ENCODE peak calls at places on chromosomes 5 and 9, in six cellular contexts. One of them, this sample, is unnamed. For H3K36me3, the result is how much of the 10 kb centered on the place peaks cover.

GRCh38 chr5:1140188-1140817 is 28.4 kb upstream of the SLC12A7 start:
- DNase-seq in CD8-positive, alpha-beta T cell: peak
- DNase-seq in SJCRH30: peak
- DNase-seq in HCT116: peak
- DNase-seq in right lobe of liver: peak
- DNase-seq in ovary: peak
- DNase-seq in this sample: no peak

GRCh38 chr9:70093944-70094343 is 50.3 kb downstream of the MAMDC2 start:
- DNase-seq in CD8-positive, alpha-beta T cell: no peak
- DNase-seq in SJCRH30: peak
- DNase-seq in HCT116: no peak
- DNase-seq in right lobe of liver: no peak
- DNase-seq in ovary: no peak
- DNase-seq in this sample: no peak

GRCh38 chr9:133640160-133640559 is 4.0 kb downstream of the DBH start:
- DNase-seq in CD8-positive, alpha-beta T cell: no peak
- DNase-seq in SJCRH30: no peak
- DNase-seq in HCT116: no peak
- DNase-seq in right lobe of liver: peak
- DNase-seq in ovary: no peak
- DNase-seq in this sample: no peak

GRCh38 chr9:91384954-91385353 is 23.2 kb upstream of the AUH start:
- DNase-seq in CD8-positive, alpha-beta T cell: no peak
- DNase-seq in SJCRH30: no peak
- DNase-seq in HCT116: no peak
- DNase-seq in right lobe of liver: no peak
- DNase-seq in ovary: no peak
- DNase-seq in this sample: no peak

GRCh38 chr9:93089481-93089991 is 6.5 kb upstream of the CARD19 start:
- DNase-seq in CD8-positive, alpha-beta T cell: no peak
- DNase-seq in SJCRH30: no peak
- DNase-seq in HCT116: no peak
- DNase-seq in right lobe of liver: peak
- DNase-seq in ovary: peak
- DNase-seq in this sample: no peak

GRCh38 chr5:53126514-53126913 is 17.0 kb upstream of the MOCS2 start:
- DNase-seq in CD8-positive, alpha-beta T cell: no peak
- DNase-seq in SJCRH30: no peak
- DNase-seq in HCT116: no peak
- DNase-seq in right lobe of liver: no peak
- DNase-seq in ovary: no peak
- DNase-seq in this sample: no peak

GRCh38 chr5:177131352-177131710 is 2.2 kb upstream of the NSD1 start:
- DNase-seq in CD8-positive, alpha-beta T cell: no peak
- DNase-seq in SJCRH30: no peak
- DNase-seq in HCT116: no peak
- DNase-seq in right lobe of liver: no peak
- DNase-seq in ovary: peak
- DNase-seq in this sample: no peak

GRCh38 chr5:97979740-97980139 is 793.7 kb upstream of the RGMB start:
- DNase-seq in CD8-positive, alpha-beta T cell: no peak
- DNase-seq in SJCRH30: no peak
- DNase-seq in HCT116: no peak
- DNase-seq in right lobe of liver: no peak
- DNase-seq in ovary: no peak
- DNase-seq in this sample: no peak

GRCh38 chr5:34474573-34475021 is 181.5 kb upstream of the RAI14 start:
- DNase-seq in CD8-positive, alpha-beta T cell: no peak
- DNase-seq in SJCRH30: no peak
- DNase-seq in HCT116: peak
- DNase-seq in right lobe of liver: no peak
- DNase-seq in ovary: no peak
- DNase-seq in this sample: no peak

GRCh38 chr5:42806004-42806700 is 5.5 kb downstream of the SELENOP start:
- DNase-seq in CD8-positive, alpha-beta T cell: no peak
- DNase-seq in SJCRH30: no peak
- DNase-seq in HCT116: no peak
- DNase-seq in right lobe of liver: no peak
- DNase-seq in ovary: no peak
- DNase-seq in this sample: no peak

GRCh38 chr9:5708414-5708813 is 79.5 kb downstream of the RIC1 start:
- DNase-seq in CD8-positive, alpha-beta T cell: no peak
- DNase-seq in SJCRH30: no peak
- DNase-seq in HCT116: no peak
- DNase-seq in right lobe of liver: no peak
- DNase-seq in ovary: no peak
- DNase-seq in this sample: no peak

GRCh38 chr5:112742424-112742823 is 4.7 kb downstream of the APC start:
- DNase-seq in CD8-positive, alpha-beta T cell: no peak
- DNase-seq in SJCRH30: peak
- DNase-seq in HCT116: no peak
- DNase-seq in right lobe of liver: no peak
- DNase-seq in ovary: no peak
- DNase-seq in this sample: no peak

GRCh38 chr9:136792321-136793062 is 1.3 kb downstream of the TMEM141 start:
- DNase-seq in CD8-positive, alpha-beta T cell: no peak
- DNase-seq in SJCRH30: no peak
- DNase-seq in HCT116: no peak
- DNase-seq in right lobe of liver: peak
- DNase-seq in ovary: peak
- DNase-seq in this sample: no peak

GRCh38 chr9:79572891-79573696 is 1.3 kb downstream of the TLE4 start:
- DNase-seq in CD8-positive, alpha-beta T cell: peak
- DNase-seq in SJCRH30: peak
- DNase-seq in HCT116: no peak
- DNase-seq in right lobe of liver: peak
- DNase-seq in ovary: peak
- DNase-seq in this sample: no peak

GRCh38 chr5:33235824-33236223 is 204.9 kb upstream of the TARS1 start:
- DNase-seq in CD8-positive, alpha-beta T cell: no peak
- DNase-seq in SJCRH30: no peak
- DNase-seq in HCT116: no peak
- DNase-seq in right lobe of liver: no peak
- DNase-seq in ovary: no peak
- DNase-seq in this sample: no peak

GRCh38 chr5:101390317-101390908 is 487.3 kb upstream of the ST8SIA4 start:
- DNase-seq in CD8-positive, alpha-beta T cell: no peak
- DNase-seq in SJCRH30: peak
- DNase-seq in HCT116: peak
- DNase-seq in right lobe of liver: no peak
- DNase-seq in ovary: no peak
- DNase-seq in this sample: no peak

GRCh38 chr9:9337129-9337528 is 1275.7 kb downstream of the PTPRD start:
- DNase-seq in CD8-positive, alpha-beta T cell: no peak
- DNase-seq in SJCRH30: no peak
- DNase-seq in HCT116: no peak
- DNase-seq in right lobe of liver: no peak
- DNase-seq in ovary: no peak
- DNase-seq in this sample: no peak

GRCh38 chr5:33641722-33642505 is 201.1 kb downstream of the TARS1 start:
- DNase-seq in CD8-positive, alpha-beta T cell: no peak
- DNase-seq in SJCRH30: no peak
- DNase-seq in HCT116: no peak
- DNase-seq in right lobe of liver: no peak
- DNase-seq in ovary: no peak
- DNase-seq in this sample: no peak

GRCh38 chr5:137374110-137374853 is 124.8 kb downstream of the SPOCK1 start:
- DNase-seq in CD8-positive, alpha-beta T cell: no peak
- DNase-seq in SJCRH30: no peak
- DNase-seq in HCT116: no peak
- DNase-seq in right lobe of liver: no peak
- DNase-seq in ovary: no peak
- DNase-seq in this sample: no peak

GRCh38 chr9:38037981-38038306 is 31.1 kb downstream of the SHB start:
- DNase-seq in CD8-positive, alpha-beta T cell: no peak
- DNase-seq in SJCRH30: no peak
- DNase-seq in HCT116: no peak
- DNase-seq in right lobe of liver: no peak
- DNase-seq in ovary: no peak
- DNase-seq in this sample: no peak

GRCh38 chr5:173789031-173789920 is 98.9 kb upstream of the CPEB4 start:
- DNase-seq in CD8-positive, alpha-beta T cell: no peak
- DNase-seq in SJCRH30: peak
- DNase-seq in HCT116: peak
- DNase-seq in right lobe of liver: peak
- DNase-seq in ovary: no peak
- DNase-seq in this sample: no peak

GRCh38 chr5:116037236-116037822 is 5.1 kb downstream of the ARL14EPL start:
- DNase-seq in CD8-positive, alpha-beta T cell: no peak
- DNase-seq in SJCRH30: no peak
- DNase-seq in HCT116: peak
- DNase-seq in right lobe of liver: no peak
- DNase-seq in ovary: no peak
- DNase-seq in this sample: no peak

GRCh38 chr9:134671341-134672113 is 29.9 kb downstream of the COL5A1 start:
- DNase-seq in CD8-positive, alpha-beta T cell: no peak
- DNase-seq in SJCRH30: no peak
- DNase-seq in HCT116: no peak
- DNase-seq in right lobe of liver: no peak
- DNase-seq in ovary: peak
- DNase-seq in this sample: no peak

GRCh38 chr9:129009584-129010141 is 18.5 kb downstream of the SH3GLB2 start:
- DNase-seq in CD8-positive, alpha-beta T cell: no peak
- DNase-seq in SJCRH30: no peak
- DNase-seq in HCT116: no peak
- DNase-seq in right lobe of liver: peak
- DNase-seq in ovary: no peak
- DNase-seq in this sample: no peak
- H3K36me3 ChIP-seq in CD8-positive, alpha-beta T cell: under half
- H3K36me3 ChIP-seq in SJCRH30: under half
- H3K36me3 ChIP-seq in HCT116: under half
- H3K36me3 ChIP-seq in right lobe of liver: under half
- H3K36me3 ChIP-seq in ovary: under half
- H3K36me3 ChIP-seq in this sample: under half

GRCh38 chr5:103918668-103919367 is 356.2 kb upstream of the NUDT12 start:
- DNase-seq in CD8-positive, alpha-beta T cell: no peak
- DNase-seq in SJCRH30: peak
- DNase-seq in HCT116: no peak
- DNase-seq in right lobe of liver: no peak
- DNase-seq in ovary: no peak
- DNase-seq in this sample: no peak
- H3K27ac ChIP-seq in CD8-positive, alpha-beta T cell: no peak
- H3K27ac ChIP-seq in SJCRH30: peak
- H3K27ac ChIP-seq in HCT116: no peak
- H3K27ac ChIP-seq in right lobe of liver: no peak
- H3K27ac ChIP-seq in ovary: no peak
- H3K27ac ChIP-seq in this sample: no peak

GRCh38 chr5:38925154-38925925 is 79.5 kb downstream of the OSMR start:
- DNase-seq in CD8-positive, alpha-beta T cell: no peak
- DNase-seq in SJCRH30: no peak
- DNase-seq in HCT116: no peak
- DNase-seq in right lobe of liver: no peak
- DNase-seq in ovary: no peak
- DNase-seq in this sample: no peak
- H3K36me3 ChIP-seq in CD8-positive, alpha-beta T cell: under half
- H3K36me3 ChIP-seq in SJCRH30: under half
- H3K36me3 ChIP-seq in HCT116: under half
- H3K36me3 ChIP-seq in right lobe of liver: under half
- H3K36me3 ChIP-seq in ovary: under half
- H3K36me3 ChIP-seq in this sample: under half

GRCh38 chr9:3271157-3271556 is 254.6 kb downstream of the RFX3 start:
- DNase-seq in CD8-positive, alpha-beta T cell: no peak
- DNase-seq in SJCRH30: no peak
- DNase-seq in HCT116: no peak
- DNase-seq in right lobe of liver: no peak
- DNase-seq in ovary: no peak
- DNase-seq in this sample: no peak
- H3K27ac ChIP-seq in CD8-positive, alpha-beta T cell: no peak
- H3K27ac ChIP-seq in SJCRH30: no peak
- H3K27ac ChIP-seq in HCT116: no peak
- H3K27ac ChIP-seq in right lobe of liver: no peak
- H3K27ac ChIP-seq in ovary: no peak
- H3K27ac ChIP-seq in this sample: no peak

DNA sequence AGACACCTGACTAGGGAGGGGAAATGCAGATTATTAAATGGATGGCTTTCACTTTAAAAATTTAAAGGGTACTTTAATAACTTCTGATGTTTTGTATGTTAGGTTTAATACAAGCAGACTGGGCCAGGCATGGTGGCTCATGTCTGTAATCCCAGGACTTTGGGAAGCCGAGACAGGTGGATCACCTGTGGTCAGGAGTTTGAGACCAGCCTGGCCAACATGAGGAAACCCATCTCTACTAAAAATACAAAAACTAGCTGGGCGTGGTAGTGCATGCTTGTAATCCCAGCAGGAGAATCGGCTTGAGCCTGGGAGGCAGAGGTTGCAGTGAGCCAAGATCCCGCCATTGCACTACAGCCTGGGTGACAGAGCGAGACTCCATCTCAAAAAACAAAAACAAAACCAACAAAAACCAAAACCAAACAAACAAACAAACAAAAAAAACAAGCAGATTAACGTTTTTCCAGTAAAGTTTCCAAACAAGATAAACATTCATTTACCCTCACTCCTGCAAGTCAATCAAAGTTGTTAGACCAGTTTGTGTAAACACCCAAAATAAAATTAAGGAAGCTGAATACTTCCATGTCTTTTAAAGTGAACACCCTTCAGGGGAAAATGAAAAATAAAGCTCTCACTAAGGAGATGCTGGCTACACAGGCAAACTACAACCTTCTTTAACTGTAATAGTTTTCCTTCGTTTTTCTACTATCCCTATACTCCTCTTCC is 14.1 kb downstream of the ETF1 start:
- DNase-seq in CD8-positive, alpha-beta T cell: no peak
- DNase-seq in SJCRH30: no peak
- DNase-seq in HCT116: no peak
- DNase-seq in right lobe of liver: no peak
- DNase-seq in ovary: no peak
- DNase-seq in this sample: no peak
- H3K36me3 ChIP-seq in CD8-positive, alpha-beta T cell: under half
- H3K36me3 ChIP-seq in SJCRH30: half or more
- H3K36me3 ChIP-seq in HCT116: under half
- H3K36me3 ChIP-seq in right lobe of liver: under half
- H3K36me3 ChIP-seq in ovary: under half
- H3K36me3 ChIP-seq in this sample: under half

DNA sequence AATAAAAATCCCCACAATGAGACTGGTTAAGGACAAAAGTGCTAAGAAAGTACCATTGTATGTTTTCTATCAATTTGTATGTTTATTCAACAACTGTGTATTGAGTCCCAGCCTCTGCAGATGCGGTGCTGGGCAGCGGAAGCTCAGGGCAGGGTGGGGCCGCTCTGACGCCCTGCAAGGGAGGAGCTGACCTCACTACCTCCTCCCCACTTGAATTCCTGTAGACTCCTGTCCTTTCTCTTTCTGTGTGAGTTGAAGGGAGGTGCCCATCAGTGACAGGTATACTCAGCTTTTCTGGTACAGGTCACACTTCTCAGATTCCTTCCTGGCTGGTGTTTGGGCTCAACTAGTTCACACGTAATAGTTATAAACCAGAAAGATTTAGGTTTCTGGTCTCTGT is 27.0 kb downstream of the ANGPTL2 start:
- DNase-seq in CD8-positive, alpha-beta T cell: no peak
- DNase-seq in SJCRH30: no peak
- DNase-seq in HCT116: no peak
- DNase-seq in right lobe of liver: no peak
- DNase-seq in ovary: no peak
- DNase-seq in this sample: no peak
- H3K27ac ChIP-seq in CD8-positive, alpha-beta T cell: no peak
- H3K27ac ChIP-seq in SJCRH30: no peak
- H3K27ac ChIP-seq in HCT116: no peak
- H3K27ac ChIP-seq in right lobe of liver: no peak
- H3K27ac ChIP-seq in ovary: no peak
- H3K27ac ChIP-seq in this sample: no peak

This sample was measured in thoracic aorta.